ENCODE peak calls at places on chromosomes 16 and 17, in four cellular contexts. One of them, this sample, is unnamed.

GRCh38 chr16:83059237-83059636 is 432.5 kb downstream of the CDH13 start:
- DNase-seq in activated T-cell treated with anti-CD3 and anti-CD28 coated beads, Interleukin-2, amount 50 U/mL, for 72 hours: no peak
- DNase-seq in HEK293T: no peak
- DNase-seq in mucosa of gallbladder: no peak
- DNase-seq in this sample: peak; percentile 30

GRCh38 chr16:86215979-86216585 is 294.2 kb upstream of the FOXF1 start:
- DNase-seq in mucosa of gallbladder: no peak
- DNase-seq in HEK293T: no peak
- DNase-seq in activated T-cell treated with anti-CD3 and anti-CD28 coated beads, Interleukin-2, amount 50 U/mL, for 72 hours: no peak
- DNase-seq in this sample: no peak

GRCh38 chr16:11639925-11640899 is 28.0 kb upstream of the SNN start:
- DNase-seq in activated T-cell treated with anti-CD3 and anti-CD28 coated beads, Interleukin-2, amount 50 U/mL, for 72 hours: no peak
- DNase-seq in HEK293T: peak; percentile 31
- DNase-seq in mucosa of gallbladder: peak; percentile 93
- DNase-seq in this sample: peak; percentile 97

GRCh38 chr17:28954886-28955285 is 3.6 kb upstream of the PHF12 start:
- DNase-seq in HEK293T: no peak
- DNase-seq in activated T-cell treated with anti-CD3 and anti-CD28 coated beads, Interleukin-2, amount 50 U/mL, for 72 hours: no peak
- DNase-seq in mucosa of gallbladder: no peak
- DNase-seq in this sample: no peak

GRCh38 chr17:73091770-73092517 is 544 bp downstream of the SLC39A11 start:
- DNase-seq in HEK293T: peak; percentile 39
- DNase-seq in activated T-cell treated with anti-CD3 and anti-CD28 coated beads, Interleukin-2, amount 50 U/mL, for 72 hours: no peak
- DNase-seq in mucosa of gallbladder: no peak
- DNase-seq in this sample: peak; percentile 84

GRCh38 chr17:54899721-54900456 is 763 bp upstream of the TOM1L1 start:
- DNase-seq in HEK293T: no peak
- DNase-seq in activated T-cell treated with anti-CD3 and anti-CD28 coated beads, Interleukin-2, amount 50 U/mL, for 72 hours: no peak
- DNase-seq in mucosa of gallbladder: no peak
- DNase-seq in this sample: no peak

GRCh38 chr16:9092963-9093477 is 1.6 kb downstream of the HAPSTR1 start:
- DNase-seq in activated T-cell treated with anti-CD3 and anti-CD28 coated beads, Interleukin-2, amount 50 U/mL, for 72 hours: peak; percentile 32
- DNase-seq in mucosa of gallbladder: no peak
- DNase-seq in HEK293T: no peak
- DNase-seq in this sample: no peak

GRCh38 chr16:69889295-69889964 is 61.7 kb upstream of the CLEC18A start:
- DNase-seq in HEK293T: no peak
- DNase-seq in mucosa of gallbladder: no peak
- DNase-seq in activated T-cell treated with anti-CD3 and anti-CD28 coated beads, Interleukin-2, amount 50 U/mL, for 72 hours: peak; percentile 14
- DNase-seq in this sample: no peak

GRCh38 chr17:41484920-41485904 is 4.3 kb upstream of the KRT35 start:
- DNase-seq in HEK293T: no peak
- DNase-seq in mucosa of gallbladder: no peak
- DNase-seq in activated T-cell treated with anti-CD3 and anti-CD28 coated beads, Interleukin-2, amount 50 U/mL, for 72 hours: no peak
- DNase-seq in this sample: no peak

GRCh38 chr16:11329891-11330290 is 15.4 kb upstream of the RMI2 start:
- DNase-seq in activated T-cell treated with anti-CD3 and anti-CD28 coated beads, Interleukin-2, amount 50 U/mL, for 72 hours: no peak
- DNase-seq in HEK293T: no peak
- DNase-seq in mucosa of gallbladder: no peak
- DNase-seq in this sample: no peak

GRCh38 chr17:73657473-73658116 is 13.3 kb upstream of the SDK2 start:
- DNase-seq in activated T-cell treated with anti-CD3 and anti-CD28 coated beads, Interleukin-2, amount 50 U/mL, for 72 hours: peak; percentile 12
- DNase-seq in mucosa of gallbladder: peak; percentile 62
- DNase-seq in HEK293T: peak; percentile 71
- DNase-seq in this sample: peak; percentile 32

GRCh38 chr17:74832421-74832820 is 27.3 kb downstream of the GRIN2C start:
- DNase-seq in HEK293T: no peak
- DNase-seq in activated T-cell treated with anti-CD3 and anti-CD28 coated beads, Interleukin-2, amount 50 U/mL, for 72 hours: no peak
- DNase-seq in mucosa of gallbladder: no peak
- DNase-seq in this sample: no peak

GRCh38 chr17:67528751-67529436 is 151.8 kb downstream of the PITPNC1 start:
- DNase-seq in activated T-cell treated with anti-CD3 and anti-CD28 coated beads, Interleukin-2, amount 50 U/mL, for 72 hours: no peak
- DNase-seq in mucosa of gallbladder: peak; percentile 85
- DNase-seq in HEK293T: peak; percentile 36
- DNase-seq in this sample: peak; percentile 73

GRCh38 chr17:1906622-1907021 is 76.8 kb downstream of the RPA1 start:
- DNase-seq in mucosa of gallbladder: peak; percentile 58
- DNase-seq in HEK293T: no peak
- DNase-seq in activated T-cell treated with anti-CD3 and anti-CD28 coated beads, Interleukin-2, amount 50 U/mL, for 72 hours: no peak
- DNase-seq in this sample: no peak

GRCh38 chr16:78571434-78571833 is 472.0 kb downstream of the WWOX start:
- DNase-seq in mucosa of gallbladder: no peak
- DNase-seq in HEK293T: no peak
- DNase-seq in activated T-cell treated with anti-CD3 and anti-CD28 coated beads, Interleukin-2, amount 50 U/mL, for 72 hours: no peak
- DNase-seq in this sample: no peak

GRCh38 chr16:30122621-30123160 is 329 bp downstream of the MAPK3 start:
- DNase-seq in activated T-cell treated with anti-CD3 and anti-CD28 coated beads, Interleukin-2, amount 50 U/mL, for 72 hours: peak; percentile 26
- DNase-seq in mucosa of gallbladder: no peak
- DNase-seq in HEK293T: no peak
- DNase-seq in this sample: no peak

GRCh38 chr17:29693751-29694150 is 71.0 kb upstream of the CORO6 start:
- DNase-seq in mucosa of gallbladder: no peak
- DNase-seq in activated T-cell treated with anti-CD3 and anti-CD28 coated beads, Interleukin-2, amount 50 U/mL, for 72 hours: no peak
- DNase-seq in HEK293T: no peak
- DNase-seq in this sample: no peak

GRCh38 chr17:60594747-60595146 is 5.2 kb upstream of the PPM1D start:
- DNase-seq in mucosa of gallbladder: no peak
- DNase-seq in HEK293T: no peak
- DNase-seq in activated T-cell treated with anti-CD3 and anti-CD28 coated beads, Interleukin-2, amount 50 U/mL, for 72 hours: no peak
- DNase-seq in this sample: no peak

GRCh38 chr17:19398301-19399181 is 11.6 kb upstream of the MFAP4 start:
- DNase-seq in mucosa of gallbladder: no peak
- DNase-seq in activated T-cell treated with anti-CD3 and anti-CD28 coated beads, Interleukin-2, amount 50 U/mL, for 72 hours: no peak
- DNase-seq in HEK293T: no peak
- DNase-seq in this sample: peak; percentile 86

GRCh38 chr16:11666108-11667055 is 1.9 kb upstream of the SNN start:
- DNase-seq in mucosa of gallbladder: no peak
- DNase-seq in activated T-cell treated with anti-CD3 and anti-CD28 coated beads, Interleukin-2, amount 50 U/mL, for 72 hours: no peak
- DNase-seq in HEK293T: no peak
- DNase-seq in this sample: no peak

GRCh38 chr17:50189396-50190277 is 11.8 kb downstream of the COL1A1 start:
- DNase-seq in HEK293T: no peak
- DNase-seq in activated T-cell treated with anti-CD3 and anti-CD28 coated beads, Interleukin-2, amount 50 U/mL, for 72 hours: no peak
- DNase-seq in mucosa of gallbladder: no peak
- DNase-seq in this sample: no peak

GRCh38 chr16:54347961-54348360 is 61.4 kb upstream of the IRX3 start:
- DNase-seq in HEK293T: no peak
- DNase-seq in activated T-cell treated with anti-CD3 and anti-CD28 coated beads, Interleukin-2, amount 50 U/mL, for 72 hours: no peak
- DNase-seq in mucosa of gallbladder: no peak
- DNase-seq in this sample: peak; percentile 83

GRCh38 chr16:67016681-67017450 is 12.1 kb upstream of the CBFB start:
- DNase-seq in mucosa of gallbladder: no peak
- DNase-seq in HEK293T: no peak
- DNase-seq in activated T-cell treated with anti-CD3 and anti-CD28 coated beads, Interleukin-2, amount 50 U/mL, for 72 hours: no peak
- DNase-seq in this sample: peak; percentile 8

GRCh38 chr16:27972500-27972899 is 91.0 kb downstream of the GSG1L start:
- DNase-seq in HEK293T: peak; percentile 46
- DNase-seq in activated T-cell treated with anti-CD3 and anti-CD28 coated beads, Interleukin-2, amount 50 U/mL, for 72 hours: peak; percentile 47
- DNase-seq in mucosa of gallbladder: peak; percentile 13
- DNase-seq in this sample: peak; percentile 50

GRCh38 chr16:83404261-83404660 is 403.5 kb upstream of the HSBP1 start:
- DNase-seq in mucosa of gallbladder: no peak
- DNase-seq in HEK293T: no peak
- DNase-seq in activated T-cell treated with anti-CD3 and anti-CD28 coated beads, Interleukin-2, amount 50 U/mL, for 72 hours: no peak
- DNase-seq in this sample: no peak

GRCh38 chr17:38425744-38426143 is 2.5 kb upstream of the ARHGAP23 start:
- DNase-seq in HEK293T: no peak
- DNase-seq in activated T-cell treated with anti-CD3 and anti-CD28 coated beads, Interleukin-2, amount 50 U/mL, for 72 hours: no peak
- DNase-seq in mucosa of gallbladder: no peak
- DNase-seq in this sample: no peak

GRCh38 chr17:43314582-43314981 is 80.8 kb upstream of the RNU2-1 start:
- DNase-seq in mucosa of gallbladder: no peak
- DNase-seq in HEK293T: no peak
- DNase-seq in activated T-cell treated with anti-CD3 and anti-CD28 coated beads, Interleukin-2, amount 50 U/mL, for 72 hours: no peak
- DNase-seq in this sample: no peak

GRCh38 chr16:4290236-4290830 is 17.5 kb upstream of the TFAP4 start:
- DNase-seq in HEK293T: no peak
- DNase-seq in activated T-cell treated with anti-CD3 and anti-CD28 coated beads, Interleukin-2, amount 50 U/mL, for 72 hours: no peak
- DNase-seq in mucosa of gallbladder: no peak
- DNase-seq in this sample: peak; percentile 95

GRCh38 chr17:66843606-66844005 is 8.7 kb downstream of the CACNG5 start:
- DNase-seq in activated T-cell treated with anti-CD3 and anti-CD28 coated beads, Interleukin-2, amount 50 U/mL, for 72 hours: no peak
- DNase-seq in HEK293T: no peak
- DNase-seq in mucosa of gallbladder: no peak
- DNase-seq in this sample: no peak

GRCh38 chr17:39687546-39688474 is at the start of gene PGAP3:
- DNase-seq in HEK293T: peak; percentile 84
- DNase-seq in activated T-cell treated with anti-CD3 and anti-CD28 coated beads, Interleukin-2, amount 50 U/mL, for 72 hours: peak; percentile 92
- DNase-seq in mucosa of gallbladder: peak; percentile 86
- DNase-seq in this sample: peak; percentile 87

GRCh38 chr16:1441391-1441829 is 2.9 kb downstream of the CCDC154 start:
- DNase-seq in HEK293T: no peak
- DNase-seq in activated T-cell treated with anti-CD3 and anti-CD28 coated beads, Interleukin-2, amount 50 U/mL, for 72 hours: no peak
- DNase-seq in mucosa of gallbladder: no peak
- DNase-seq in this sample: no peak

GRCh38 chr16:79601092-79601977 is 798 bp upstream of the MAF start:
- DNase-seq in activated T-cell treated with anti-CD3 and anti-CD28 coated beads, Interleukin-2, amount 50 U/mL, for 72 hours: peak; percentile 21
- DNase-seq in HEK293T: no peak
- DNase-seq in mucosa of gallbladder: peak; percentile 71
- DNase-seq in this sample: peak; percentile 21

GRCh38 chr17:46720408-46720807 is 98.1 kb downstream of the WNT3 start:
- DNase-seq in HEK293T: no peak
- DNase-seq in activated T-cell treated with anti-CD3 and anti-CD28 coated beads, Interleukin-2, amount 50 U/mL, for 72 hours: no peak
- DNase-seq in mucosa of gallbladder: no peak
- DNase-seq in this sample: no peak

GRCh38 chr16:22861585-22861984 is 47.6 kb downstream of the HS3ST2 start:
- DNase-seq in activated T-cell treated with anti-CD3 and anti-CD28 coated beads, Interleukin-2, amount 50 U/mL, for 72 hours: no peak
- DNase-seq in mucosa of gallbladder: no peak
- DNase-seq in HEK293T: no peak
- DNase-seq in this sample: no peak

This sample was measured in bronchial epithelial cell.